ENCODE peak calls at places on chromosomes 12 and 14, in nine cellular contexts. M, G, Z, J, Y, S, F, C and I are unnamed samples. For H3K27me3 and H3K9me3, the result is how much of the 10 kb centered on the place peaks cover.

GRCh38 chr12:93638095-93638494 is 39.1 kb upstream of the CRADD start:
- DNase-seq in F (no peak), S (no peak), J (no peak), G (no peak), Z (no peak), C (no peak), Y (no peak), M (no peak), I (no peak)

GRCh38 chr14:22794533-22794932 is 20.7 kb downstream of the SLC7A7 start:
- DNase-seq in M (no peak), Z (no peak), G (no peak), F (no peak), S (no peak), C (no peak), J (no peak), Y (no peak), I (no peak)

GRCh38 chr12:77845831-77846230 is 15.1 kb downstream of the NAV3 start:
- DNase-seq in Z (no peak), S (no peak), C (no peak), G (no peak), F (peak), M (no peak), J (peak), Y (no peak), I (no peak)

GRCh38 chr12:124750787-124751471 is 112.7 kb downstream of the SCARB1 start:
- DNase-seq in M (no peak), G (no peak), J (no peak), Y (no peak), C (no peak), F (no peak), Z (no peak), S (no peak), I (no peak)

GRCh38 chr14:50001146-50001998 is 108.5 kb downstream of the ARF6 start:
- DNase-seq in Z (peak), S (peak), Y (peak), G (peak), F (peak), J (no peak), C (no peak), M (peak), I (peak)

GRCh38 chr14:82080319-82080718 is 546.7 kb upstream of the SEL1L start:
- DNase-seq in Y (no peak), G (no peak), S (no peak), M (no peak), J (no peak), C (no peak), Z (no peak), F (no peak), I (no peak)

GRCh38 chr12:94100254-94100653 is 48.1 kb upstream of the PLXNC1 start:
- DNase-seq in F (peak), Z (no peak), G (no peak), M (no peak), S (no peak), C (no peak), Y (no peak), J (peak), I (no peak)

GRCh38 chr12:117013726-117014125 is 85.5 kb downstream of the TESC start:
- DNase-seq in C (no peak), J (peak), F (no peak), M (no peak), Y (no peak), G (no peak), S (no peak), Z (no peak), I (no peak)

GRCh38 chr14:54257424-54257823 is 139.4 kb upstream of the CDKN3 start:
- DNase-seq in J (no peak), Y (no peak), Z (no peak), G (no peak), C (no peak), F (no peak), M (no peak), S (no peak), I (no peak)

GRCh38 chr12:3246253-3246652 is 169.1 kb downstream of the TSPAN9 start:
- DNase-seq in C (no peak), M (no peak), S (no peak), F (no peak), Z (no peak), Y (no peak), J (peak), G (peak), I (no peak)

GRCh38 chr14:91371990-91372375 is 45.6 kb downstream of the CCDC88C start:
- DNase-seq in G (no peak), M (no peak), J (no peak), S (no peak), Y (no peak), Z (no peak), F (no peak), C (no peak), I (no peak)

GRCh38 chr12:107014050-107014449 is 27.1 kb upstream of the MTERF2 start:
- DNase-seq in Z (no peak), J (no peak), C (no peak), G (no peak), M (peak), S (peak), Y (no peak), F (no peak), I (no peak)

GRCh38 chr12:99334737-99335136 is 312.8 kb upstream of the GARIN6 start:
- DNase-seq in F (peak), Z (no peak), J (no peak), G (no peak), M (no peak), S (no peak), Y (no peak), C (no peak), I (no peak)

GRCh38 chr14:105845725-105846309 is 319.4 kb downstream of the TMEM121 start:
- DNase-seq in M (no peak), F (no peak), Z (no peak), S (no peak), C (no peak), G (no peak), Y (peak), J (no peak), I (no peak)

GRCh38 chr12:27971606-27972005 is 927 bp downstream of the PTHLH start:
- DNase-seq in J (no peak), G (no peak), C (no peak), F (no peak), Y (no peak), M (no peak), Z (no peak), S (no peak), I (no peak)

GRCh38 chr14:104280902-104281767 is 142.7 kb downstream of the KIF26A start:
- DNase-seq in Y (peak), S (peak), C (no peak), M (no peak), Z (peak), F (no peak), J (no peak), G (no peak), I (peak)

GRCh38 chr12:58416211-58416610 is 474.8 kb downstream of the ATP23 start:
- DNase-seq in Z (no peak), F (peak), J (peak), Y (no peak), S (no peak), C (no peak), G (no peak), M (no peak), I (no peak)

GRCh38 chr12:107586256-107586970 is 99.2 kb upstream of the PWP1 start:
- DNase-seq in S (no peak), G (no peak), J (no peak), C (no peak), Z (no peak), Y (no peak), M (no peak), F (no peak), I (no peak)

GRCh38 chr14:57732886-57733285 is 133.0 kb downstream of the SLC35F4 start:
- DNase-seq in Z (no peak), F (peak), G (no peak), M (no peak), S (peak), Y (no peak), J (peak), C (no peak), I (no peak)

GRCh38 chr12:110861729-110862128 is 14.9 kb downstream of the CCDC63 start:
- DNase-seq in G (no peak), Y (no peak), Z (no peak), J (no peak), F (no peak), M (no peak), C (no peak), S (no peak), I (no peak)

GRCh38 chr14:62914025-62914424 is 131.2 kb downstream of the KCNH5 start:
- DNase-seq in Z (no peak), S (no peak), M (no peak), J (no peak), F (no peak), C (no peak), Y (no peak), G (no peak), I (no peak)

GRCh38 chr12:89353188-89353822 is 1.0 kb upstream of the DUSP6 start:
- DNase-seq in Y (peak), J (peak), S (peak), G (peak), C (peak), F (peak), Z (peak), M (peak), I (peak)

GRCh38 chr12:48940181-48940580 is 14.9 kb upstream of the FKBP11 start:
- DNase-seq in S (no peak), F (no peak), M (no peak), J (no peak), Z (no peak), Y (no peak), C (no peak), G (no peak), I (no peak)

GRCh38 chr14:41957459-41957858 is 350.8 kb downstream of the LRFN5 start:
- DNase-seq in J (no peak), M (no peak), G (no peak), Y (no peak), S (no peak), Z (no peak), C (no peak), F (no peak), I (no peak)

GRCh38 chr14:43475762-43476161 is 1031.3 kb downstream of the FSCB start:
- DNase-seq in F (no peak), Z (no peak), M (no peak), S (no peak), G (no peak), C (no peak), Y (no peak), J (no peak), I (no peak)

GRCh38 chr12:39990122-39991101 is 115.5 kb downstream of the SLC2A13 start:
- DNase-seq in M (peak), Y (peak), J (peak), Z (no peak), S (peak), F (peak), C (peak), G (peak), I (peak)

GRCh38 chr14:51093371-51094281 is 1.3 kb downstream of the TRIM9 start:
- DNase-seq in Z (peak), Y (peak), F (peak), G (peak), C (peak), J (no peak), M (no peak), S (no peak), I (no peak)

GRCh38 chr12:112716099-112717093 is 75.2 kb upstream of the RPH3A start:
- DNase-seq in Z (no peak), G (peak), J (peak), Y (no peak), S (no peak), C (no peak), M (no peak), F (peak), I (no peak)

GRCh38 chr12:101935769-101936741 is 58.7 kb downstream of the DRAM1 start:
- DNase-seq in J (peak), M (no peak), S (no peak), C (peak), Y (no peak), Z (peak), G (peak), F (peak), I (no peak)

GRCh38 chr12:115354476-115354890 is 670.5 kb upstream of the TBX3 start:
- DNase-seq in C (no peak), Z (no peak), G (no peak), F (no peak), S (no peak), J (peak), M (no peak), Y (no peak), I (no peak)

GRCh38 chr14:69043007-69043444 is 63.9 kb upstream of the ACTN1 start:
- DNase-seq in G (peak), F (no peak), C (no peak), M (no peak), J (no peak), Z (no peak), Y (peak), S (peak), I (peak)

GRCh38 chr12:53004582-53004981 is 1.7 kb upstream of the EIF4B start:
- DNase-seq in M (no peak), Y (no peak), Z (no peak), G (no peak), S (no peak), C (no peak), J (no peak), F (peak), I (no peak)

GRCh38 chr12:116026768-116027550 is 250.5 kb downstream of the MED13L start:
- DNase-seq in M (no peak), S (no peak), C (no peak), J (peak), Z (no peak), Y (no peak), F (no peak), G (no peak), I (no peak)

GRCh38 chr12:26651566-26652188 is 181.3 kb downstream of the ITPR2 start:
- DNase-seq in C (no peak), S (peak), F (peak), G (peak), J (peak), M (peak), Y (no peak), Z (no peak), I (no peak)

GRCh38 chr12:75781532-75782046 is 250.0 kb downstream of the PHLDA1 start:
- DNase-seq in Y (no peak), S (no peak), G (no peak), C (no peak), M (no peak), J (peak), Z (no peak), F (peak), I (no peak)

GRCh38 chr14:67943947-67944346 is 124.4 kb downstream of the RAD51B start:
- DNase-seq in G (peak), J (peak), Z (peak), C (peak), Y (peak), M (peak), F (peak), S (peak), I (no peak)

GRCh38 chr14:75469606-75470237 is 41.9 kb downstream of the JDP2 start:
- DNase-seq in Y (peak), F (no peak), M (no peak), S (peak), Z (peak), G (peak), C (peak), J (no peak), I (peak)

GRCh38 chr12:49878021-49878420 is 25.7 kb downstream of the FAIM2 start:
- DNase-seq in C (no peak), Y (no peak), S (no peak), F (no peak), M (no peak), G (no peak), J (no peak), Z (no peak), I (no peak)

GRCh38 chr12:130014485-130014807 is 110.6 kb upstream of the TMEM132D start:
- DNase-seq in C (no peak), M (no peak), F (no peak), G (no peak), S (no peak), Y (no peak), J (no peak), Z (no peak), I (no peak)
- H3K27me3 ChIP-seq in C (under half), M (under half), F (under half), G (under half), S (under half), Y (under half), J (under half), Z (half or more), I (half or more)

DNA sequence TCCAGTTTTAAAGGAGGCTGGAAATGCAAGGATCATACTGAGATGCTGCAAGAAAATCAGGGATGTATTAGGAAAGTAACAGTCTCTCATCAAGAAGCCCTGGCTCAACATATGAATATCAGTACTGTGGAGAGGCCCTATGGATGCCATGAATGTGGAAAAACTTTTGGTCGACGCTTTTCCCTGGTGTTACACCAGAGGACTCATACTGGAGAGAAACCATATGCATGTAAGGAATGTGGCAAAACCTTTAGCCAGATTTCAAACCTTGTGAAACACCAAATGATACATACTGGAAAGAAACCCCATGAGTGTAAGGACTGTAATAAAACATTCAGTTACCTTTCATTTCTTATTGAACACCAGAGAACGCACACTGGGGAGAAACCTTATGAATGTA is 24.5 kb downstream of the ZNF891 start:
- DNase-seq in M (no peak), C (no peak), J (peak), Z (no peak), Y (no peak), S (no peak), F (peak), G (no peak), I (no peak)
- H3K9me3 ChIP-seq in M (half or more), C (half or more), J (under half), Z (half or more), Y (under half), S (half or more), F (under half), G (under half), I (half or more)

GRCh38 chr14:65080954-65081747 is 21.2 kb downstream of the MAX start:
- DNase-seq in F (no peak), J (peak), M (no peak), Y (no peak), S (no peak), C (no peak), Z (no peak), G (no peak), I (no peak)
- H3K27ac ChIP-seq in F (no peak), J (no peak), M (no peak), Y (no peak), S (peak), C (peak), Z (no peak), G (peak), I (no peak)

DNA sequence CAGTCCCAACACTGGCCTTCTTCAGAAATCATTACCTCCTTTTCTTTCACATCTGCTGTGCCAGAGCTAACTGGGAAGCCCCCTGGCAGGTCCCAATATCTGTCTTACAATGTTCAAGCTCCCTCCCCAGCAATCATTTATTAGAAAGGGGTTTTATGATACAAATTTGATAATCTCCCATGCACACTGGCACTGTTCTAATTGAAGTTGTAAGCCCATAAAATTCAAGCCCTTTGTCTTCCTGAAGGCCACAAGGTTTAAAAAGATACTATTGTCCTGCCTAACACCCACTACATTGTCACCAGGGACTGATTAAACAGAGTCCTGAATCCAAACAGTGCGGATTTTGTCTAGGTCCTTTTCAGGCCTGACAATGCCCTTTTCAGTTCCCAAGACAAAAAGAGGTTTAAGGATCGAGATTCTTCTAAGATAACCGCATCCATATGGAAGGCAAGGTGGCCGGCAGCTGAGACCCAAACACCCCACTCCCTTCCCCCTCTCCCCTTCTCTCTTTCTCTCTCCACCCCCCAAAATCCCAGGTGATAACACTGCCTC is 3.3 kb downstream of the NKX2-8 start:
- DNase-seq in Z (no peak), M (no peak), S (no peak), F (no peak), C (no peak), G (no peak), J (no peak), Y (no peak), I (no peak)
- H3K27me3 ChIP-seq in Z (half or more), M (under half), S (under half), F (half or more), C (under half), G (under half), J (half or more), Y (half or more), I (half or more)

GRCh38 chr14:37946819-37947218 is 260.9 kb upstream of the SSTR1 start:
- DNase-seq in C (no peak), J (no peak), F (no peak), G (no peak), Y (no peak), M (no peak), Z (no peak), S (no peak), I (no peak)
- H3K9me3 ChIP-seq in C (under half), J (under half), F (under half), G (under half), Y (under half), M (under half), Z (under half), S (under half), I (under half)

DNA sequence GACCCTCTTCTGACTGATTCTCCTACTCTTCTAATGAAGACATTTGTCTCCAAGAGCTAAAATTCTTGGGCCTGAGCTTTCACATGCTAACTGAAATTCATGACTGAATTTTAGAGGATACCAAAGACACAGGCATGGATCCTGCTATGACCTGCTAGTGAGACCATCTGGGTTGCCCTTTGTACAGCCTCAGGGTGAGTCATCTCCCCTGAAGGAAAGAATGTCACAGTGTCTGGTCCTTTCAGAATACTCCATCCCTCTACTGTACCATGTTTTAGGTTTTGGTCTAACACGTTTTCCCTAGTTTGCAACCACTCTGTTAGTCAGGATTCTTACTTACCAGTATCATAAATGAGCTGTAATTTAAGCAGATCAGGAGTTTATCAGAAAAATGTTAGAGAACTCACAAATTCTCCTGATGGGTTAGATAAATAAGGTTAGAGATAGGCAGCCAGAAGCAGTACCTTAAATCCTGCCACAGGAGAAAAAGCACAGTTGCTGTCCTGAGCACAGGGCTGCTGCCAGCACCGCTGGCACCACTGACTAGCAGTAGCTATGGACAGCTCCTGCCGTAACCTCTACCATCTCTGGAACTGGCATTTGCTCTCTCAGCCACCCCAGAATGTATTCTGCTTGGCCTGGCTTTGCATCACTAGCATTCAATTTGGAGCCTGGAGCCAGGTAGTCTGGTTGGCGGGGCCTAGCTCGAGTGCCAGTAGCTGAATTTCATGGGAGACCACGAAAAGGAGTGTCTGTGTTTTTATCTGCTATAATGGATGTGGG is 127.6 kb downstream of the ANO6 start:
- DNase-seq in Z (no peak), G (no peak), J (no peak), F (peak), S (no peak), M (no peak), C (no peak), Y (no peak), I (no peak)
- H3K27ac ChIP-seq in Z (no peak), G (no peak), J (no peak), F (peak), S (no peak), M (no peak), C (peak), Y (no peak), I (no peak)

DNA sequence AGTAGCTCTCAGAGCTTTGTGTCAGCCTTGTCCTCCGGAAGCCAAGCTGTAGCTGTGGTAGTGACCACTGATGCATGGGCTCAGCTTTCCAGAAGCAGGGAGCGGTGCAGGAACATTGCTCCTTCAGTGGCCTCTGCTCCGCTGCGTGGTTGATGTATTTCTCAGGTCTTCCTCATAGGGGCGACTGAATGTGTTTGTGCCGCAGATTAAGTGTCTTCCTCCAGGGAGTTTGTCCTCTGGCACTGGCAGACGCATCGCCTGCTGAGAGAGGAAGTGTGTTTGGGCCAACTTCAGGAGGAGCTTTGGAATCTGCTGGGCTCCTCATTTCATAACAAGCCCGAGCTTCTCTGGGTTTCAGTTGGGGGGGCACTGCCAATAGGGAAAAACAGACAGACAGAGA is 69.2 kb upstream of the PRIMA1 start:
- DNase-seq in C (no peak), Y (no peak), M (no peak), G (no peak), F (no peak), J (no peak), Z (no peak), S (no peak), I (no peak)
- H3K27me3 ChIP-seq in C (under half), Y (under half), M (under half), G (under half), F (under half), J (under half), Z (under half), S (under half), I (under half)